ENCODE peak calls at places on chromosome 19, in ten cellular contexts. N is psoas muscle; P is RWPE2; B is astrocyte; H is right atrium auricular region; S is colonic mucosa; Z is dorsolateral prefrontal cortex; L is cardiac muscle cell; G is CD8-positive, alpha-beta memory T cell; I is fibroblast of lung. D is an unnamed sample.

GRCh38 chr19:15015946-15016542 is 33.2 kb upstream of the CASP14 start:
- DNase-seq in B (no peak), H (no peak), Z (no peak), N (no peak), S (no peak), L (peak; percentile 36), I (peak; percentile 1), P (no peak), G (no peak), D (no peak)

GRCh38 chr19:14091086-14091884 is 734 bp upstream of the SAMD1 start:
- DNase-seq in G (peak; percentile 87), Z (peak; percentile 62), B (peak; percentile 55), S (peak; percentile 84), N (no peak), L (peak; percentile 58), H (no peak), P (no peak), I (peak; percentile 67), D (no peak)

GRCh38 chr19:16073988-16074387 is 2.3 kb upstream of the TPM4 start:
- DNase-seq in N (no peak), L (no peak), P (no peak), H (no peak), Z (no peak), S (no peak), B (no peak), I (no peak), G (peak; percentile 57), D (no peak)

GRCh38 chr19:45523642-45524256 is 16.5 kb downstream of the VASP start:
- DNase-seq in L (peak; percentile 89), I (peak; percentile 62), P (no peak), H (peak; percentile 85), S (peak; percentile 81), Z (peak; percentile 83), B (peak; percentile 54), G (peak; percentile 81), N (peak; percentile 88), D (peak; percentile 72)

GRCh38 chr19:15466851-15467733 is 2.7 kb upstream of the RASAL3 start:
- DNase-seq in H (no peak), S (no peak), B (peak; percentile 67), Z (no peak), L (peak; percentile 88), N (no peak), I (peak; percentile 79), G (peak; percentile 35), P (no peak), D (no peak)

GRCh38 chr19:16368385-16369305 is 44.0 kb downstream of the KLF2 start:
- DNase-seq in G (peak; percentile 94), B (no peak), L (no peak), Z (no peak), S (no peak), P (no peak), H (no peak), I (no peak), N (peak; percentile 46), D (no peak)

GRCh38 chr19:49638360-49638759 is 1.6 kb downstream of the RRAS start:
- DNase-seq in H (no peak), I (no peak), B (no peak), P (peak; percentile 36), S (peak; percentile 42), N (no peak), G (no peak), Z (no peak), L (peak; percentile 44), D (no peak)

GRCh38 chr19:48571378-48572162 is 19.6 kb downstream of the SULT2B1 start:
- DNase-seq in S (no peak), H (no peak), N (no peak), L (no peak), P (no peak), Z (no peak), I (no peak), G (no peak), B (no peak), D (no peak)

GRCh38 chr19:39409886-39410619 is 2.4 kb upstream of the PLEKHG2 start:
- DNase-seq in I (peak; percentile 73), L (peak; percentile 93), B (no peak), S (peak; percentile 76), G (peak; percentile 83), N (peak; percentile 95), H (peak; percentile 85), P (no peak), Z (no peak), D (peak; percentile 87)

GRCh38 chr19:38699027-38699346 is 45.3 kb downstream of the CAPN12 start:
- DNase-seq in G (no peak), I (no peak), H (no peak), P (no peak), N (no peak), L (no peak), S (no peak), B (no peak), Z (no peak), D (no peak)

GRCh38 chr19:15913384-15913783 is 15.5 kb upstream of the CYP4F2 start:
- DNase-seq in N (no peak), G (no peak), S (no peak), B (no peak), H (peak; percentile 23), I (no peak), L (no peak), Z (no peak), P (no peak), D (no peak)

GRCh38 chr19:38513762-38514167 is 80.3 kb downstream of the RYR1 start:
- DNase-seq in L (no peak), P (no peak), B (no peak), S (no peak), H (no peak), G (no peak), N (no peak), I (no peak), Z (no peak), D (no peak)

GRCh38 chr19:58338336-58338735 is 11.5 kb downstream of the ZSCAN22 start:
- DNase-seq in Z (no peak), N (no peak), S (no peak), B (no peak), G (no peak), P (no peak), H (no peak), L (no peak), I (no peak), D (no peak)

GRCh38 chr19:33443638-33444195 is 70.2 kb downstream of the CEBPG start:
- DNase-seq in H (no peak), P (peak; percentile 21), S (no peak), I (no peak), L (no peak), B (no peak), Z (peak; percentile 26), N (peak; percentile 23), G (no peak), D (peak; percentile 5)

GRCh38 chr19:38922482-38922881 is 8.1 kb downstream of the SARS2 start:
- DNase-seq in H (no peak), N (no peak), L (no peak), P (no peak), S (no peak), B (no peak), Z (no peak), I (no peak), G (no peak), D (no peak)

GRCh38 chr19:3632098-3632497 is 5.5 kb upstream of the CACTIN start:
- DNase-seq in L (no peak), N (no peak), B (no peak), G (no peak), H (no peak), S (no peak), P (no peak), I (no peak), Z (no peak), D (no peak)

GRCh38 chr19:48194041-48194871 is 23.8 kb downstream of the ZSWIM9 start:
- DNase-seq in I (no peak), G (no peak), H (no peak), N (no peak), Z (no peak), B (no peak), P (no peak), S (no peak), L (peak; percentile 24), D (no peak)

GRCh38 chr19:35268546-35269424 is at the start of gene USF2:
- DNase-seq in L (peak; percentile 82), N (peak; percentile 91), P (peak; percentile 84), B (peak; percentile 34), S (peak; percentile 73), H (no peak), I (peak; percentile 62), G (peak; percentile 69), Z (peak; percentile 75), D (peak; percentile 78)

GRCh38 chr19:35818445-35818844 is 5.8 kb upstream of the PRODH2 start:
- DNase-seq in P (no peak), G (no peak), I (no peak), S (no peak), H (no peak), N (no peak), Z (no peak), B (no peak), L (no peak), D (no peak)

GRCh38 chr19:40599331-40600085 is 1.7 kb upstream of the LTBP4 start:
- DNase-seq in N (peak; percentile 60), G (no peak), L (no peak), B (no peak), I (no peak), Z (no peak), H (no peak), S (no peak), P (no peak), D (no peak)
- H3K27me3 ChIP-seq in N (no peaks in the 10 kb centered on the region), G (peaks cover 42% of the 10 kb centered on the region), L (peaks cover 11% of the 10 kb centered on the region), B (no peaks in the 10 kb centered on the region), I (peaks cover 2% of the 10 kb centered on the region), Z (no peaks in the 10 kb centered on the region), H (peaks cover 5% of the 10 kb centered on the region), S (peaks cover 41% of the 10 kb centered on the region), P (no peaks in the 10 kb centered on the region), D (peaks cover 35% of the 10 kb centered on the region)

DNA sequence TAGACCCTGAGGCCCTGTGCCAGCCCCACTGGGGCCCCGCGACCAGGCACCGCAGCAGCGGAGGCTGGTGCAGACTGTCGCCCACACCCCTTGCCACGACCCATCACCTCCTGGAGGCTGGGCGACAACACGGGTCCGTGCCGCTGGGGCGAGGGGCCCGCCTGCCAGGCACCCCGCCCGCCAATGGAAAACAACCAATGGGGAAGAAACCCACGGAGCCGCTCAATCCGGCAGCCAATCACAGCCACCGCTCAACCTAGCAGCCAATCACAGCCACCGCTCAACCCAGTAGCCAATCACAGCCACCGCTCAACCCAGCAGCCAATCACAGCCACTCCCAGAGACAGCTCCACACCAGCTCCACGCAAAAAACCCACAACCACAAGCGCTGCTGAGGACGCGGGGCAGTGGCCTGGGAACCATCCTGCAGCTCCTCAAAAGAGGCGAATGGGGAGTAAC is 29.7 kb downstream of the GPX4 start:
- DNase-seq in I (no peak), G (peak; percentile 61), P (no peak), L (peak; percentile 26), H (no peak), Z (no peak), B (no peak), N (no peak), S (peak; percentile 45), D (no peak)
- H3K27ac ChIP-seq in I (peak overlapping the region; percentile 98), G (peak overlapping the region; percentile 87), P (peak overlapping the region; percentile 79), L (no peak overlapping the region), H (peak overlapping the region; percentile 80), Z (no peak overlapping the region), B (no peak overlapping the region), N (peak overlapping the region; percentile 86), S (peak overlapping the region; percentile 93), D (peak overlapping the region; percentile 93)

GRCh38 chr19:19488041-19488874 is 27.1 kb downstream of the TSSK6 start:
- DNase-seq in N (peak; percentile 59), G (no peak), P (no peak), Z (no peak), H (no peak), B (no peak), L (peak; percentile 45), S (peak; percentile 85), I (peak; percentile 14), D (no peak)
- H3K4me3 ChIP-seq in N (no peak overlapping the region), G (peak overlapping the region; percentile 40), P (no peak overlapping the region), Z (no peak overlapping the region), H (no peak overlapping the region), B (no peak overlapping the region), L (no peak overlapping the region), S (no peak overlapping the region), I (no peak overlapping the region), D (peak overlapping the region; percentile 46)

GRCh38 chr19:18788782-18789421 is 2.2 kb downstream of the COMP start:
- DNase-seq in G (no peak), B (no peak), H (no peak), S (no peak), N (no peak), L (no peak), Z (no peak), I (no peak), P (peak; percentile 60), D (no peak)
- H3K27me3 ChIP-seq in G (peaks cover 28% of the 10 kb centered on the region), B (peaks cover 64% of the 10 kb centered on the region), H (peaks cover 46% of the 10 kb centered on the region), S (peaks cover 74% of the 10 kb centered on the region), N (no peaks in the 10 kb centered on the region), L (peaks cover 100% of the 10 kb centered on the region), Z (peaks cover 64% of the 10 kb centered on the region), I (peaks cover 54% of the 10 kb centered on the region), P (peaks cover 58% of the 10 kb centered on the region), D (peaks cover 100% of the 10 kb centered on the region)